ENCODE peak calls at places on chromosomes 7 and 10, in five cellular contexts. R is sigmoid colon, S is bronchial epithelial cell, K is A673, J is AG09309. L is an unnamed sample.

GRCh38 chr10:79406683-79407396 is 38.6 kb downstream of the ZCCHC24 start:
- DNase-seq in R (peak), S (no peak), K (no peak), J (no peak), L (no peak)

GRCh38 chr7:36895112-36895511 is 170.8 kb upstream of the AOAH start:
- DNase-seq in R (no peak), S (peak), K (no peak), J (no peak), L (peak)

GRCh38 chr7:76302299-76303056 is at the start of gene HSPB1:
- DNase-seq in R (peak), S (peak), K (peak), J (no peak), L (peak)

GRCh38 chr7:33873981-33874750 is 31.2 kb upstream of the BMPER start:
- DNase-seq in R (no peak), S (peak), K (peak), J (peak), L (no peak)

GRCh38 chr10:48605264-48605615 is 367 bp upstream of the ARHGAP22 start:
- DNase-seq in R (no peak), S (peak), K (no peak), J (no peak), L (no peak)

GRCh38 chr7:2587713-2588112 is 28.9 kb downstream of the IQCE start:
- DNase-seq in R (no peak), S (no peak), K (no peak), J (no peak), L (no peak)

GRCh38 chr10:95241533-95241932 is 47.5 kb downstream of the ACSM6 start:
- DNase-seq in R (no peak), S (no peak), K (no peak), J (no peak), L (no peak)

GRCh38 chr7:111485981-111486380 is 76.3 kb downstream of the IMMP2L start:
- DNase-seq in R (no peak), S (no peak), K (no peak), J (no peak), L (no peak)

GRCh38 chr10:36946598-36946997 is 178.8 kb upstream of the ANKRD30A start:
- DNase-seq in R (no peak), S (peak), K (no peak), J (no peak), L (no peak)

GRCh38 chr7:5421626-5422323 is 1.9 kb downstream of the TNRC18 start:
- DNase-seq in R (peak), S (no peak), K (peak), J (no peak), L (no peak)

GRCh38 chr7:24734306-24734705 is 23.0 kb downstream of the GSDME start:
- DNase-seq in R (no peak), S (no peak), K (no peak), J (no peak), L (no peak)

GRCh38 chr7:139714163-139714901 is 63.5 kb downstream of the HIPK2 start:
- DNase-seq in R (no peak), S (no peak), K (no peak), J (no peak), L (no peak)

GRCh38 chr7:77888998-77889397 is 90.4 kb downstream of the PHTF2 start:
- DNase-seq in R (no peak), S (no peak), K (peak), J (no peak), L (no peak)

GRCh38 chr7:135620980-135621850 is 41.1 kb upstream of the STMP1 start:
- DNase-seq in R (no peak), S (peak), K (peak), J (peak), L (peak)

GRCh38 chr10:30631188-30631587 is 1.6 kb upstream of the LYZL2 start:
- DNase-seq in R (no peak), S (no peak), K (no peak), J (no peak), L (no peak)

GRCh38 chr7:101869026-101869900 is 51.8 kb downstream of the CUX1 start:
- DNase-seq in R (no peak), S (no peak), K (no peak), J (no peak), L (no peak)

GRCh38 chr7:42673951-42674350 is 237.9 kb downstream of the C7orf25 start:
- DNase-seq in R (no peak), S (no peak), K (no peak), J (no peak), L (no peak)

GRCh38 chr7:20199015-20199737 is 18.0 kb downstream of the MACC1 start:
- DNase-seq in R (no peak), S (peak), K (peak), J (peak), L (no peak)

GRCh38 chr10:30435068-30435422 is 1.1 kb downstream of the MAP3K8 start:
- DNase-seq in R (peak), S (no peak), K (peak), J (no peak), L (no peak)

GRCh38 chr7:154566877-154567276 is 436.0 kb downstream of the PAXIP1 start:
- DNase-seq in R (no peak), S (no peak), K (no peak), J (no peak), L (no peak)

GRCh38 chr7:65974191-65974801 is 7.7 kb downstream of the GUSB start:
- DNase-seq in R (peak), S (no peak), K (no peak), J (no peak), L (no peak)

GRCh38 chr10:32197423-32197822 is 141.2 kb upstream of the KIF5B start:
- DNase-seq in R (no peak), S (no peak), K (no peak), J (no peak), L (no peak)

GRCh38 chr7:158249692-158250091 is 337.9 kb downstream of the PTPRN2 start:
- DNase-seq in R (no peak), S (no peak), K (no peak), J (no peak), L (no peak)

GRCh38 chr10:74282151-74282852 is 131.3 kb downstream of the ADK start:
- DNase-seq in R (no peak), S (peak), K (peak), J (peak), L (peak)

GRCh38 chr10:77872151-77872946 is 54.2 kb downstream of the DLG5 start:
- DNase-seq in R (peak), S (no peak), K (peak), J (no peak), L (peak)

GRCh38 chr10:571643-572042 is 117.8 kb downstream of the DIP2C start:
- DNase-seq in R (no peak), S (no peak), K (no peak), J (peak), L (no peak)

DNA sequence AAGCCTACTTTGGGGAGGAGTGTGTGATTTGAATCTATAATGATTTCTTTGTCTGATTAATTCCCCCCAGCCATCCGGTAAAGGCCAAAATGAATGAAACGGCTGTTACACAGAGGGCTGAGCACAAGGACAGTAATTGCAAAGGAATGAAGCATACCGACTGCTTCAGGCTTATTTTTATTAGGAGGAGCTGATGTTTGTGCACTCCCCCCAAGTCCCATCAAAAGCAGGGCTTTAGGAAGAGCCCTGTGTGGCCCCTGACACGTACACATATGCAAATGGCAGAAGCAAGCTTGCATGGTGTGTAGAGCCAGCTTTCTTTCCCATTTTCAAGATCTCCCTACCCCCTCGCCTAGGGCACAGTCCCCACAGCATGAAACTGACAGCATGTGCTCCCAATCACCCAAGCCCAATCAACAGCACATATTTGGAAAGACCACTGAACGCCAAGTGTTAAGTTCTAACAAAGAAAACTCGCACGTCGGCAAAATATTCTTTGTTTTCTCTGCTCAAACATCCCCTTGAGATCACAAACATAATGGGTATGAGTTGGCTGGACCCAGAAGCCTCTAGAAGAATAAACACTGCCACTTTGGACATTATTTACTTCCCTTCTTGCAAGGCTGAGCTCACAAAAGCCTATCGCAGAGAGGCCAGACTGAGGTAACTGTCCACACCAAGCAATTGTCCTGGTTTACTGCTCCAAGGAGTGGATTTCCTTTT is 143.0 kb downstream of the CUBN start:
- DNase-seq in R (no peak), S (peak), K (peak), J (no peak), L (peak)
- H3K4me3 ChIP-seq in R (no peak), S (no peak), K (no peak), J (no peak), L (no peak)

DNA sequence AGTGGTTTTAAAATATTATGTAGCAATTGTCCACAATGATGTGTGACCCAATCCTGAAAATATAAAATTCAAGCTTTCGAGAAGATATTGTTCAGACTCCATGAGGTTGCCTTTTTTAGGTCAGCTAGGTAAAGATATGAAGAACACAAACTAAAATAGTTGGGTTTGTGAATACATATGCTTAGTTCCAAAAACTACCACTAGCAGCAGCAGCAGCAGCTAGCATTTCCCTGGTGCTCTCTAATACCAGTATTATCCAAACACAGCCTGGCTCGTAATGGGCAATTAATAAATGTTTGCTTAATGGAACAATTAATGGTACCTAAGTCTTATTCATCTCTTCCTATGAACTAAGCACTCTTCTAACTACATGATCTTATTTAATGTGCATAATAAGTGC is 362.5 kb downstream of the MALRD1 start:
- DNase-seq in R (no peak), S (no peak), K (no peak), J (no peak), L (no peak)
- TF ChIP-seq CTCF in R (no peak), S (no peak), K (no peak), J (no peak), L (no peak)

GRCh38 chr7:17301491-17302101 is 3.1 kb downstream of the AHR start:
- DNase-seq in R (peak), S (peak), K (peak), J (no peak), L (no peak)
- H3K4me3 ChIP-seq in R (peak), S (peak), K (peak), J (peak), L (peak)

GRCh38 chr10:111762114-111762513 is 421.5 kb downstream of the GPAM start:
- DNase-seq in R (no peak), S (no peak), K (peak), J (no peak), L (no peak)

GRCh38 chr10:111758593-111758992 is 425.0 kb downstream of the GPAM start:
- DNase-seq in R (no peak), S (no peak), K (no peak), J (no peak), L (no peak)

DNA sequence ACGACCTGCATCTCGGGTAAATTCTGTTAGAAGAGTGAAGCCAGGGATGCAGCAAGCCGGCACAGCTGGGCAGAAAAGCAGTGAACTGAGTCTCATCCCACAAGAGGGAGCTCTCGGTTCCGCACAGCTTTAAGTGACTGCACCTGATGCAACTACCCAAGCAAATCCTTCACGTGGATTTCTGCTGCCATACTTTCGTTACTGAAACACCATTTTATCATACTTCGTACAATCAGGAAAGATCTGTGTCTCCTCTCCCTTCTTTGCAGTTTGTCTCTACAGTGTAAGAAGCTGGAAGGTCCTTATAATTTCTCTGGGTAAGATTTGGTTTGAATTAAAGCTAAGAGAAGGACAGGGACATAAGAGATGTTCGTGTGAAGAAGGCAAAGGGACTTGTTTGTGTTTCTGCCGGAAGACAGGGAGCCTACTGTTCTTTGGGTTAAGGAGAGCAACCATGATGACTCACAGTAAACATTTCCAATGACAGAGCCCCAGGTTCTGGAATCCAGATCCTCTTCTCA is 427.0 kb downstream of the GPAM start:
- DNase-seq in R (peak), S (peak), K (peak), J (no peak), L (peak)
- TF ChIP-seq CTCF in R (peak), S (peak), K (peak), J (peak), L (peak)

GRCh38 chr10:43448742-43449141 is 11.8 kb downstream of the ZNF487 start:
- DNase-seq in R (no peak), S (no peak), K (no peak), J (no peak), L (no peak)

GRCh38 chr10:43458227-43458626 is 21.3 kb downstream of the ZNF487 start:
- DNase-seq in R (no peak), S (no peak), K (no peak), J (no peak), L (no peak)

GRCh38 chr10:43453266-43453831 is 16.4 kb downstream of the ZNF487 start:
- DNase-seq in R (no peak), S (no peak), K (no peak), J (no peak), L (no peak)

GRCh38 chr10:43452356-43452914 is 15.5 kb downstream of the ZNF487 start:
- DNase-seq in R (no peak), S (peak), K (no peak), J (no peak), L (no peak)
- H3K4me3 ChIP-seq in R (no peak), S (no peak), K (no peak), J (no peak), L (no peak)

L was measured in astrocyte of the cerebellum.